ENCODE peak calls at places on chromosomes 6 and 20, in seven cellular contexts. U is H9, W is IMR-90, V is mesendoderm, F is H1, D is trophoblast cell, A is mesenchymal stem cell. S is an unnamed sample.

GRCh38 chr6:145953200-145953599 is 11.0 kb downstream of the SHPRH start:
- DNase-seq in U (no peak), W (peak; percentile 4), A (no peak), F (no peak), V (no peak), D (no peak), S (no peak)

GRCh38 chr6:107690546-107690863 is 133.6 kb downstream of the SCML4 start:
- DNase-seq in V (no peak), A (no peak), D (no peak), F (no peak), U (no peak), W (no peak), S (no peak)

GRCh38 chr6:41430875-41431274 is 95.5 kb downstream of the NCR2 start:
- DNase-seq in U (no peak), D (no peak), A (peak; percentile 82), F (no peak), W (peak; percentile 70), V (no peak), S (no peak)

GRCh38 chr6:34457392-34457746 is 8.5 kb upstream of the PACSIN1 start:
- DNase-seq in W (no peak), V (no peak), A (no peak), D (no peak), F (no peak), U (no peak), S (no peak)

GRCh38 chr6:158916638-158917037 is 83.4 kb downstream of the RSPH3 start:
- DNase-seq in F (no peak), A (no peak), V (no peak), W (no peak), U (no peak), D (no peak), S (no peak)

GRCh38 chr6:72216222-72217106 is 330.1 kb downstream of the RIMS1 start:
- DNase-seq in A (no peak), D (no peak), F (no peak), U (no peak), W (no peak), V (no peak), S (no peak)

GRCh38 chr6:18262812-18263560 is 1.3 kb downstream of the DEK start:
- DNase-seq in W (peak; percentile 9), V (peak; percentile 55), A (peak; percentile 47), U (no peak), D (peak; percentile 18), F (no peak), S (no peak)

GRCh38 chr6:32167761-32168262 is 3.4 kb downstream of the EGFL8 start:
- DNase-seq in W (no peak), A (no peak), V (peak; percentile 73), D (no peak), F (no peak), U (no peak), S (no peak)

GRCh38 chr6:71733970-71734899 is 152.1 kb upstream of the RIMS1 start:
- DNase-seq in F (no peak), A (no peak), W (peak; percentile 4), V (no peak), D (no peak), U (no peak), S (no peak)

GRCh38 chr20:47019106-47019824 is 124.6 kb downstream of the EYA2 start:
- DNase-seq in F (no peak), U (no peak), V (no peak), D (no peak), W (peak; percentile 94), A (peak; percentile 6), S (no peak)

GRCh38 chr6:31541658-31542521 is at the start of gene DDX39B:
- DNase-seq in W (peak; percentile 98), D (peak; percentile 98), F (peak; percentile 89), U (peak; percentile 96), V (peak; percentile 99), A (peak; percentile 98), S (peak; percentile 92)

GRCh38 chr6:159493888-159494632 is 199.0 kb downstream of the SOD2 start:
- DNase-seq in D (no peak), F (no peak), U (no peak), W (no peak), A (no peak), V (no peak), S (no peak)

GRCh38 chr6:160134779-160135547 is 13.3 kb downstream of the SLC22A1 start:
- DNase-seq in A (no peak), F (no peak), V (no peak), D (no peak), W (no peak), U (no peak), S (no peak)

GRCh38 chr6:4559281-4559875 is 216.8 kb upstream of the CDYL start:
- DNase-seq in D (no peak), V (no peak), F (no peak), U (no peak), A (no peak), W (no peak), S (no peak)

GRCh38 chr6:30541515-30542403 is 14.5 kb downstream of the GNL1 start:
- DNase-seq in U (peak; percentile 79), A (peak; percentile 85), F (peak; percentile 87), W (peak; percentile 87), V (peak; percentile 88), D (peak; percentile 97), S (peak; percentile 84)

GRCh38 chr6:44855562-44856494 is 468.3 kb downstream of the CDC5L start:
- DNase-seq in W (peak; percentile 56), F (no peak), D (no peak), A (peak; percentile 34), V (no peak), U (no peak), S (no peak)

GRCh38 chr6:18183736-18184135 is 28.5 kb downstream of the KDM1B start:
- DNase-seq in W (peak; percentile 27), F (no peak), A (no peak), V (no peak), D (no peak), U (no peak), S (no peak)

DNA sequence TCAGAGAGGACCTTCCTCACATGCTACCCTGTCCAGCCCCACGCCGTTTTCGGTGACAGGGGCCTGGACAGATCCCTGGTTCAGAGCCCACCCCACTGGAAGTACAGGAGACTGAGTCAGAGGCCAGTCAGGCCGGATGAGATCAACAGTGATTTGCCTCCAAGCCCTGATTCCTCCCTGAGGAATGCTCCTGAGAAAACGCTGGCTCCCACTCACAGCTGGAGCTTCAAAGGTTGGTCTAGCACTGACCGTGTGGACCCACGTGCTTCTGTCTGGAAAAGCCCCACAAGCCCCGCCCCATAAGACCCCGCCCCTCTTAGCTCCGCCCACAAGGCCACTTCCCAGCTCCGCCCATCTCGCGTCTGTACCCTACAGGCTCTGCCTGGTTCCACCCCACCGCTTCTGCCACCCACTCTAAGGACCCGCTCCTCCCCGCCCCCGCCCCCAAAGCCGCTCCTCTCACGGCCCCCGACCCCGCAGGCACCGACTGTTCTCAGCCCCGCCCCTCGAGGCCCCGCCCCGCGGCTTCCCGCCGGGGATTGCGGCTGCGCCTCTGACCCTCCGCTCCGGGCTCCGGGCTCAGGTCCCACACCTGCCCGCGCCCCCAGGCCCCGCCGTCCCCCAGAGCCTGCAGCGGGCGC is 64.9 kb upstream of the BHLHE23 start:
- DNase-seq in W (peak; percentile 81), F (peak; percentile 85), D (peak; percentile 32), U (peak; percentile 92), V (peak; percentile 84), A (peak; percentile 22), S (no peak)
- H3K18ac ChIP-seq in W (no peak overlapping the region), F (no peak overlapping the region), D (no peak overlapping the region), U (no peak overlapping the region), V (no peak overlapping the region), A (no peak overlapping the region), S (no peak overlapping the region)

DNA sequence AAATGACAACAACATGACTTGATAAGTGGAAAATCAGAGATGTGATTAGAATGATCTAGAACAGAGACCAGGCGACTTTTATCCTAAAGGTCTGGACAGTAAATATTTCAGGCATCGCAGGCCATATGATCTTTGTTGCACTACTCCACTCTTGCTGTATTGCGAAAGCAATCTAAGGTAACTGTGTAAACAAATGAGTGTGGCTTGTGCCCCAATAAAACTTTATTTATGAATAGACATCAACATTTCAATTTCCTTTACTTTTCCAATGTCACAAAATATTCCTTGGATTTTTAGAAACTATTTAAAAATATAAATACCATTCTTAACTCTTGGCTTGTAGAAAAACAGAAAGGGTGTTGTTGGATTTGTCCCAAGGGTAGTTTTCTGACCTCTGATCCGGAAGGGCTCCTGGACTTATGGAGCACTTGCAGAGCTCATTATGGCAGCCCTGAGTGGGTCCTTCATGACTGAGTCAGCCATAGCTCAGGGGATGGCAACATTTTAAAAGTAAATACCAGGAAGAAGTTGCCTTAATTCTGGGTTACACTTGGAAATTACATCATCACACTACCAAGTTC is 34.5 kb downstream of the IL20RA start:
- DNase-seq in V (no peak), D (no peak), U (no peak), A (no peak), F (no peak), W (no peak), S (no peak)
- H3K18ac ChIP-seq in V (no peak overlapping the region), D (no peak overlapping the region), U (no peak overlapping the region), A (no peak overlapping the region), F (no peak overlapping the region), W (no peak overlapping the region), S (no peak overlapping the region)

GRCh38 chr20:2350606-2351005 is 30.1 kb upstream of the TGM6 start:
- DNase-seq in A (no peak), V (peak; percentile 32), D (no peak), U (no peak), F (no peak), W (no peak), S (no peak)
- H3K18ac ChIP-seq in A (no peak overlapping the region), V (no peak overlapping the region), D (no peak overlapping the region), U (no peak overlapping the region), F (no peak overlapping the region), W (no peak overlapping the region), S (no peak overlapping the region)

GRCh38 chr20:57580478-57581201 is 19.7 kb downstream of the PCK1 start:
- DNase-seq in D (peak; percentile 9), V (no peak), U (no peak), F (no peak), A (no peak), W (no peak), S (no peak)

GRCh38 chr20:57582029-57582378 is 21.1 kb downstream of the PCK1 start:
- DNase-seq in F (no peak), D (no peak), U (no peak), W (no peak), V (no peak), A (no peak), S (no peak)

GRCh38 chr20:57579898-57580447 is 19.1 kb downstream of the PCK1 start:
- DNase-seq in D (peak; percentile 51), V (no peak), A (no peak), W (no peak), F (no peak), U (no peak), S (no peak)

GRCh38 chr20:57582432-57583288 is 21.8 kb downstream of the PCK1 start:
- DNase-seq in A (no peak), W (peak; percentile 64), D (no peak), V (peak; percentile 56), F (peak; percentile 63), U (peak; percentile 55), S (no peak)

DNA sequence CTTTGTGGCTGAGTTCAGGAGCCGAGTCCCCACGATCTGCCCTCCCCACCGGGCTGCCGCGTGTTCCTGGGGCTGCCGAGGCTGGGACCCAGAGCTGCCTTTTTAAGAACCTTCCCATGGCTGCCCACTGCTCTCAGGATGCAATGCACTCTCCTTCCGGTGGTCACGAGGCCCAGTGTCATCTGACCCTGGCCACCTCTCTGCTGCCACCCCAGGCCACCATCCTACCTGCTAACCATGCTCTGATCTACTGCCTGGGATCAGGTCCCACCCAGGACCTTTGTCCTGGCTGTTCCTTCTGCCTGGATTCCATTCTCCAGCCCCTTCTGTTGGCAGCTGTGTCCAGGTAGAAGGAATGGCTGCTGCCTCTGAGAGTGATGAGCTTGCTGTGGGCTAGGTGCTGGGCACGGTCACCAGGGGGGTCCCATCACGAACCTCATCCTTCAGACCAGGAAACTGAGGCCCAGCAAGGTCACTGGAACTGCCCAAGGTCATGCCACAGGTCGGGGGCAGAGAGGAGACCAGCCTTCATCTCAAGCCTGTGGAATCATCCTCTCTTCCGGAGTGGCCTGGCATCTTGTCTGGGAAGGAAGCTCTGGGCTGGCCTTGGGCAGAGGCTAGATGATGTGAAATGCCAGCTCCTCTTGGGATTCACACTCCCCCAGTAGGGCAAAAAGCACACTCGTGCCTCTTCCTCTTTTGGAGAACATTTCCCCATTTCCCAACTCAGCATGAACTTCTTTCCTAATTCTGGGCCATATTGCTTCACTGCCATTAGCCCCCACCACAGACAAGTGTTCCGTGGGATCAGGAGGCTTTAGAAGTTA is 20.5 kb downstream of the PCK1 start:
- DNase-seq in U (no peak), W (no peak), A (no peak), D (peak; percentile 9), F (no peak), V (no peak), S (no peak)
- H3K18ac ChIP-seq in U (peak overlapping the region; percentile 9), W (no peak overlapping the region), A (no peak overlapping the region), D (no peak overlapping the region), F (no peak overlapping the region), V (no peak overlapping the region), S (no peak overlapping the region)